ENCODE peak calls at places on chromosomes 6 and 20, in seven cellular contexts. One of them, this sample, is unnamed.

GRCh38 chr6:43515808-43516207 is 918 bp downstream of the YIPF3 start:
- DNase-seq in activated T-cell treated with anti-CD3 and anti-CD28 coated beads for 24 hours: no peak
- DNase-seq in glutamatergic neuron: no peak
- DNase-seq in mammary epithelial cell: no peak
- DNase-seq in amniotic stem cell: no peak
- DNase-seq in DMS153: no peak
- DNase-seq in CD8-positive, alpha-beta T cell: no peak
- DNase-seq in this sample: no peak

GRCh38 chr20:49676581-49677291 is 36.9 kb downstream of the B4GALT5 start:
- DNase-seq in activated T-cell treated with anti-CD3 and anti-CD28 coated beads for 24 hours: no peak
- DNase-seq in glutamatergic neuron: no peak
- DNase-seq in mammary epithelial cell: peak
- DNase-seq in amniotic stem cell: peak
- DNase-seq in DMS153: peak
- DNase-seq in CD8-positive, alpha-beta T cell: peak
- DNase-seq in this sample: no peak

GRCh38 chr20:47118201-47118600 is 223.6 kb downstream of the EYA2 start:
- DNase-seq in activated T-cell treated with anti-CD3 and anti-CD28 coated beads for 24 hours: no peak
- DNase-seq in glutamatergic neuron: no peak
- DNase-seq in mammary epithelial cell: no peak
- DNase-seq in amniotic stem cell: no peak
- DNase-seq in DMS153: no peak
- DNase-seq in CD8-positive, alpha-beta T cell: no peak
- DNase-seq in this sample: no peak

GRCh38 chr6:111666812-111667211 is 61.1 kb upstream of the TRAF3IP2 start:
- DNase-seq in activated T-cell treated with anti-CD3 and anti-CD28 coated beads for 24 hours: no peak
- DNase-seq in glutamatergic neuron: no peak
- DNase-seq in mammary epithelial cell: no peak
- DNase-seq in amniotic stem cell: no peak
- DNase-seq in DMS153: no peak
- DNase-seq in CD8-positive, alpha-beta T cell: no peak
- DNase-seq in this sample: no peak

GRCh38 chr6:38110407-38111025 is 291.0 kb downstream of the ZFAND3 start:
- DNase-seq in activated T-cell treated with anti-CD3 and anti-CD28 coated beads for 24 hours: no peak
- DNase-seq in glutamatergic neuron: no peak
- DNase-seq in mammary epithelial cell: no peak
- DNase-seq in amniotic stem cell: no peak
- DNase-seq in DMS153: peak
- DNase-seq in CD8-positive, alpha-beta T cell: no peak
- DNase-seq in this sample: no peak

GRCh38 chr6:36927691-36928546 is 26.6 kb upstream of the PI16 start:
- DNase-seq in activated T-cell treated with anti-CD3 and anti-CD28 coated beads for 24 hours: no peak
- DNase-seq in glutamatergic neuron: peak
- DNase-seq in mammary epithelial cell: no peak
- DNase-seq in amniotic stem cell: no peak
- DNase-seq in DMS153: no peak
- DNase-seq in CD8-positive, alpha-beta T cell: no peak
- DNase-seq in this sample: no peak

GRCh38 chr20:59222982-59223610 is 59.5 kb downstream of the ZNF831 start:
- DNase-seq in activated T-cell treated with anti-CD3 and anti-CD28 coated beads for 24 hours: no peak
- DNase-seq in glutamatergic neuron: peak
- DNase-seq in mammary epithelial cell: no peak
- DNase-seq in amniotic stem cell: no peak
- DNase-seq in DMS153: no peak
- DNase-seq in CD8-positive, alpha-beta T cell: no peak
- DNase-seq in this sample: no peak

GRCh38 chr6:71031912-71032311 is 75.1 kb upstream of the B3GAT2 start:
- DNase-seq in activated T-cell treated with anti-CD3 and anti-CD28 coated beads for 24 hours: no peak
- DNase-seq in glutamatergic neuron: no peak
- DNase-seq in mammary epithelial cell: no peak
- DNase-seq in amniotic stem cell: no peak
- DNase-seq in DMS153: no peak
- DNase-seq in CD8-positive, alpha-beta T cell: no peak
- DNase-seq in this sample: no peak

GRCh38 chr6:112296122-112296521 is 41.8 kb upstream of the LAMA4 start:
- DNase-seq in activated T-cell treated with anti-CD3 and anti-CD28 coated beads for 24 hours: no peak
- DNase-seq in glutamatergic neuron: no peak
- DNase-seq in mammary epithelial cell: peak
- DNase-seq in amniotic stem cell: peak
- DNase-seq in DMS153: no peak
- DNase-seq in CD8-positive, alpha-beta T cell: no peak
- DNase-seq in this sample: no peak

GRCh38 chr20:20261159-20261558 is 106.7 kb upstream of the INSM1 start:
- DNase-seq in activated T-cell treated with anti-CD3 and anti-CD28 coated beads for 24 hours: no peak
- DNase-seq in glutamatergic neuron: no peak
- DNase-seq in mammary epithelial cell: no peak
- DNase-seq in amniotic stem cell: no peak
- DNase-seq in DMS153: no peak
- DNase-seq in CD8-positive, alpha-beta T cell: no peak
- DNase-seq in this sample: no peak